ENCODE peak calls at places on chromosomes 1 and 21, in seven cellular contexts. H is endothelial cell, D is omental fat pad, Y is GM13977, G is AG04450, T is DND-41, C is neural crest cell. V is an unnamed sample.
A peak's percentile ranks its signal among the peaks of the same experiment; 100 is the strongest.

GRCh38 chr1:3772715-3773571 is at the start of gene SMIM1:
- DNase-seq in H (no peak), D (no peak), Y (peak; percentile 64), G (no peak), T (no peak), C (no peak), V (no peak)

GRCh38 chr21:33789697-33790096 is 125.9 kb downstream of the ATP5PO start:
- DNase-seq in H (no peak), D (no peak), Y (no peak), G (no peak), T (no peak), C (no peak), V (no peak)

GRCh38 chr1:110340207-110340468 is 961 bp downstream of the RBM15 start:
- DNase-seq in H (no peak), D (no peak), Y (no peak), G (no peak), T (peak; percentile 33), C (no peak), V (no peak)

GRCh38 chr1:53633073-53633704 is 105.8 kb downstream of the GLIS1 start:
- DNase-seq in H (no peak), D (no peak), Y (no peak), G (no peak), T (no peak), C (no peak), V (no peak)

GRCh38 chr1:164440222-164440621 is 118.8 kb upstream of the PBX1 start:
- DNase-seq in H (no peak), D (no peak), Y (no peak), G (no peak), T (no peak), C (no peak), V (no peak)

GRCh38 chr1:50724626-50725286 is 235.3 kb downstream of the FAF1 start:
- DNase-seq in H (no peak), D (no peak), Y (peak; percentile 35), G (no peak), T (no peak), C (no peak), V (no peak)

GRCh38 chr1:17016317-17016661 is 4.6 kb upstream of the ATP13A2 start:
- DNase-seq in H (no peak), D (no peak), Y (no peak), G (no peak), T (no peak), C (no peak), V (no peak)

GRCh38 chr1:167095368-167095767 is 1.5 kb downstream of the STYXL2 start:
- DNase-seq in H (no peak), D (no peak), Y (no peak), G (peak; percentile 15), T (peak; percentile 48), C (no peak), V (no peak)

GRCh38 chr1:119363162-119363561 is 5.4 kb upstream of the HAO2 start:
- DNase-seq in H (no peak), D (no peak), Y (no peak), G (no peak), T (no peak), C (no peak), V (no peak)

GRCh38 chr1:223720987-223721591 is 8.8 kb downstream of the CAPN2 start:
- DNase-seq in H (no peak), D (no peak), Y (no peak), G (peak; percentile 85), T (no peak), C (no peak), V (no peak)

GRCh38 chr1:22132517-22133235 is 10.2 kb downstream of the WNT4 start:
- DNase-seq in H (no peak), D (no peak), Y (no peak), G (no peak), T (no peak), C (no peak), V (no peak)

GRCh38 chr1:233945573-233945972 is 41.1 kb downstream of the SLC35F3 start:
- DNase-seq in H (no peak), D (no peak), Y (no peak), G (no peak), T (no peak), C (no peak), V (no peak)

GRCh38 chr1:31666290-31666963 is 21.8 kb upstream of the PEF1 start:
- DNase-seq in H (no peak), D (no peak), Y (no peak), G (no peak), T (no peak), C (no peak), V (no peak)

GRCh38 chr1:204711947-204712701 is 26.6 kb upstream of the LRRN2 start:
- DNase-seq in H (no peak), D (no peak), Y (no peak), G (no peak), T (peak; percentile 13), C (no peak), V (no peak)

GRCh38 chr1:178947688-178948003 is 76.8 kb upstream of the ANGPTL1 start:
- DNase-seq in H (no peak), D (no peak), Y (no peak), G (no peak), T (no peak), C (no peak), V (no peak)

GRCh38 chr1:214380986-214381695 is 100.2 kb downstream of the SMYD2 start:
- DNase-seq in H (no peak), D (no peak), Y (no peak), G (no peak), T (no peak), C (no peak), V (no peak)

GRCh38 chr1:71303617-71304041 is 222.8 kb upstream of the ZRANB2 start:
- DNase-seq in H (no peak), D (no peak), Y (no peak), G (no peak), T (no peak), C (no peak), V (no peak)

GRCh38 chr21:44568261-44568660 is 5.3 kb upstream of the KRTAP10-4 start:
- DNase-seq in H (no peak), D (no peak), Y (no peak), G (no peak), T (no peak), C (no peak), V (no peak)
- TF ChIP-seq CTCF in H (no peak), D (no peak), Y (no peak), G (no peak), T (no peak), C (no peak), V (no peak)

GRCh38 chr1:160058087-160058486 is 11.9 kb downstream of the KCNJ10 start:
- DNase-seq in H (no peak), D (no peak), Y (no peak), G (no peak), T (no peak), C (no peak), V (no peak)
- TF ChIP-seq CTCF in H (no peak), D (no peak), Y (peak; percentile 27), G (peak; percentile 7), T (peak; percentile 35), C (peak; percentile 23), V (no peak)

DNA sequence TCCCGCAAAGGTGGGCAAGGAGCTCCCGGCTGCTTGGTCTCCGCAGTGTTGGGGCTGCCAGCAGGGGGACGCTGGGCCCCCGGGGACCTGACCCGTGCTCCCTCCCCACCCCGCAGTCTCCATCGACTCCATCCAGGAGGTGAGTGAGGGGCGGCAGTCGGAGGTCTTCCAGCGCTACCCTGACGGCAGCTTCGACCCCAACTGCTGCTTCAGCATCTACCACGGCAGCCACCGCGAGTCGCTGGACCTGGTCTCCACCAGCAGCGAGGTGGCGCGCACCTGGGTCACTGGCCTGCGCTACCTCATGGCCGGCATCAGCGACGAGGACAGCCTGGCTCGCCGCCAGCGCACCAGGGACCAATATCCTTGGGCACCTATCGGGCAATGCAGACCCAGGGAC is 3.5 kb downstream of the PLCH2 start:
- DNase-seq in H (no peak), D (no peak), Y (no peak), G (no peak), T (no peak), C (no peak), V (no peak)
- TF ChIP-seq CTCF in H (no peak), D (no peak), Y (no peak), G (no peak), T (no peak), C (no peak), V (no peak)

GRCh38 chr1:86448670-86449069 is 20.1 kb upstream of the CLCA1 start:
- DNase-seq in H (no peak), D (no peak), Y (no peak), G (no peak), T (no peak), C (no peak), V (no peak)
- TF ChIP-seq CTCF in H (no peak), D (no peak), Y (no peak), G (no peak), T (no peak), C (no peak), V (no peak)

GRCh38 chr1:15624315-15624714 is 7.1 kb downstream of the DDI2 start:
- DNase-seq in H (no peak), D (no peak), Y (no peak), G (no peak), T (no peak), C (no peak), V (no peak)

GRCh38 chr1:15625224-15625917 is 8.1 kb downstream of the DDI2 start:
- DNase-seq in H (no peak), D (no peak), Y (no peak), G (no peak), T (no peak), C (no peak), V (no peak)

GRCh38 chr1:15626269-15626668 is 9.0 kb downstream of the DDI2 start:
- DNase-seq in H (no peak), D (no peak), Y (no peak), G (no peak), T (no peak), C (no peak), V (no peak)

GRCh38 chr1:15628003-15628402 is 10.7 kb downstream of the DDI2 start:
- DNase-seq in H (no peak), D (no peak), Y (no peak), G (no peak), T (no peak), C (no peak), V (no peak)

GRCh38 chr1:15627343-15627988 is 10.2 kb downstream of the DDI2 start:
- DNase-seq in H (no peak), D (no peak), Y (peak; percentile 46), G (no peak), T (no peak), C (no peak), V (no peak)
- TF ChIP-seq CTCF in H (no peak), D (no peak), Y (no peak), G (no peak), T (no peak), C (no peak), V (no peak)

DNA sequence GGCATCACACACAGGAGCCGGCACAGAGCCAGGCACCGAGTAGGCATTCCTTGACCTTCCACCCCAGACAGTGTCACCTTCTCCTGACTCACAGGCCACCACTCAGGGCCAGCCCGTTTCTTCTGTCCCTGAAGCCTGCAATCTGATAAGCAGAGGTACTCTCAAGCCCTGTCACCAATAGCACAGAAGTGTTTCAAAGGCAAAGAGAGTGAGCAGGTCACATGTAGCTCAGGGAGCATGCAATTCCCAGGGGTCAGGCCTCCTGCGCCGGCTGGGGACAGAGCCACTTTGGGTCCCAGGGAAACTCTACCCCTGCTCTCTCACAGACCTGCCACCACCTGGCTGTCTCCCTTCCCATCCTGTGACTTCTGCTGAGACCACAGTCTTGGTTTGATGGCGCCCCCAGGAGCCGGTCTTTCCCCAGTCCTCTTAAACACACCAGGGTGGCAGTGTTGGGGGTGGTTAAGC is 13.2 kb downstream of the CAPN9 start:
- DNase-seq in H (no peak), D (no peak), Y (no peak), G (no peak), T (no peak), C (no peak), V (no peak)
- TF ChIP-seq CTCF in H (no peak), D (no peak), Y (no peak), G (no peak), T (no peak), C (no peak), V (peak; percentile 4)

GRCh38 chr1:19643113-19643512 is 998 bp upstream of the NBL1 start:
- DNase-seq in H (no peak), D (no peak), Y (no peak), G (no peak), T (no peak), C (no peak), V (no peak)
- TF ChIP-seq CTCF in H (no peak), D (no peak), Y (no peak), G (no peak), T (no peak), C (no peak), V (no peak)

V was measured in D721Med.